ENCODE peak calls at places on chromosomes 12 and 14, in six cellular contexts. L is tibial nerve, M is WERI-Rb-1, P is A549, E is brain microvascular endothelial cell, Q is mammary epithelial cell. G is an unnamed sample.

GRCh38 chr14:63046339-63047268 is 1.3 kb upstream of the KCNH5 start:
- DNase-seq in L (no peak), M (no peak), P (no peak), E (no peak), Q (peak; percentile 5), G (no peak)

GRCh38 chr12:84924956-84925355 is 12.4 kb upstream of the SLC6A15 start:
- DNase-seq in L (no peak), M (no peak), P (peak; percentile 25), E (peak; percentile 56), Q (peak; percentile 70), G (peak; percentile 38)

GRCh38 chr12:89179983-89180382 is 172.3 kb downstream of the DUSP6 start:
- DNase-seq in L (peak; percentile 95), M (no peak), P (peak; percentile 82), E (peak; percentile 76), Q (peak; percentile 97), G (peak; percentile 92)

GRCh38 chr12:44748950-44749468 is 127.1 kb downstream of the NELL2 start:
- DNase-seq in L (no peak), M (no peak), P (no peak), E (no peak), Q (no peak), G (no peak)

GRCh38 chr12:10361084-10361483 is 28.8 kb downstream of the KLRK1 start:
- DNase-seq in L (no peak), M (no peak), P (no peak), E (no peak), Q (peak; percentile 90), G (peak; percentile 96)

GRCh38 chr12:40224439-40225291 is at the start of gene LRRK2:
- DNase-seq in L (peak; percentile 68), M (peak; percentile 66), P (peak; percentile 78), E (peak; percentile 1), Q (peak; percentile 30), G (peak; percentile 30)

GRCh38 chr12:106073179-106073578 is 65.6 kb downstream of the NUAK1 start:
- DNase-seq in L (no peak), M (no peak), P (no peak), E (no peak), Q (no peak), G (no peak)

GRCh38 chr12:58341791-58342190 is 400.4 kb downstream of the ATP23 start:
- DNase-seq in L (no peak), M (no peak), P (no peak), E (no peak), Q (no peak), G (peak; percentile 49)

GRCh38 chr14:58796636-58797429 is 159.1 kb downstream of the DACT1 start:
- DNase-seq in L (no peak), M (no peak), P (no peak), E (no peak), Q (peak; percentile 30), G (peak; percentile 44)

GRCh38 chr12:26514364-26514763 is 318.6 kb downstream of the ITPR2 start:
- DNase-seq in L (no peak), M (no peak), P (no peak), E (no peak), Q (no peak), G (no peak)

GRCh38 chr14:76863724-76864407 is 37.7 kb downstream of the LRRC74A start:
- DNase-seq in L (peak; percentile 41), M (no peak), P (no peak), E (no peak), Q (no peak), G (no peak)

GRCh38 chr14:23626946-23627345 is 9.2 kb upstream of the DHRS2 start:
- DNase-seq in L (no peak), M (no peak), P (no peak), E (no peak), Q (no peak), G (no peak)

GRCh38 chr14:50984061-50984710 is 39.9 kb upstream of the PYGL start:
- DNase-seq in L (no peak), M (no peak), P (no peak), E (no peak), Q (no peak), G (no peak)

GRCh38 chr12:53048780-53049401 is 974 bp upstream of the TNS2 start:
- DNase-seq in L (peak; percentile 68), M (no peak), P (peak; percentile 49), E (no peak), Q (no peak), G (no peak)

GRCh38 chr14:92603309-92604257 is 90.0 kb downstream of the RIN3 start:
- DNase-seq in L (no peak), M (no peak), P (peak; percentile 46), E (peak; percentile 64), Q (peak; percentile 51), G (no peak)

GRCh38 chr14:97025722-97026121 is 228.5 kb downstream of the VRK1 start:
- DNase-seq in L (no peak), M (no peak), P (no peak), E (no peak), Q (no peak), G (no peak)

GRCh38 chr12:57096748-57097553 is 8.0 kb downstream of the NAB2 start:
- DNase-seq in L (no peak), M (no peak), P (no peak), E (no peak), Q (no peak), G (no peak)

GRCh38 chr12:127143020-127143419 is 1124.0 kb upstream of the TMEM132C start:
- DNase-seq in L (no peak), M (peak; percentile 94), P (no peak), E (no peak), Q (no peak), G (no peak)

GRCh38 chr14:57319636-57320035 is 50.9 kb downstream of the AP5M1 start:
- DNase-seq in L (no peak), M (no peak), P (no peak), E (no peak), Q (no peak), G (no peak)

GRCh38 chr14:23481992-23482813 is 12.7 kb downstream of the NGDN start:
- DNase-seq in L (no peak), M (no peak), P (no peak), E (no peak), Q (no peak), G (no peak)

GRCh38 chr14:81169711-81170103 is 51.1 kb downstream of the GTF2A1 start:
- DNase-seq in L (peak; percentile 55), M (no peak), P (no peak), E (no peak), Q (peak; percentile 11), G (no peak)

GRCh38 chr12:107368586-107368985 is 275.2 kb upstream of the CRY1 start:
- DNase-seq in L (no peak), M (no peak), P (no peak), E (no peak), Q (no peak), G (no peak)

GRCh38 chr12:47156167-47156736 is 76.5 kb upstream of the AMIGO2 start:
- DNase-seq in L (no peak), M (no peak), P (peak; percentile 73), E (peak; percentile 79), Q (peak; percentile 14), G (peak; percentile 6)

GRCh38 chr14:73759183-73759713 is 45.1 kb upstream of the PNMA1 start:
- DNase-seq in L (no peak), M (peak; percentile 64), P (no peak), E (no peak), Q (no peak), G (no peak)

GRCh38 chr12:131176266-131176665 is 222.6 kb downstream of the ADGRD1 start:
- DNase-seq in L (no peak), M (no peak), P (no peak), E (no peak), Q (no peak), G (no peak)

GRCh38 chr12:112992541-112993398 is 14.5 kb downstream of the OAS2 start:
- DNase-seq in L (peak; percentile 45), M (peak; percentile 74), P (peak; percentile 77), E (peak; percentile 66), Q (peak; percentile 60), G (peak; percentile 22)

GRCh38 chr14:20630340-20631022 is 11.0 kb downstream of the OR6S1 start:
- DNase-seq in L (no peak), M (no peak), P (peak; percentile 91), E (peak; percentile 70), Q (peak; percentile 73), G (peak; percentile 82)

GRCh38 chr14:104421401-104421821 is 158.2 kb upstream of the C14orf180 start:
- DNase-seq in L (no peak), M (no peak), P (no peak), E (no peak), Q (no peak), G (no peak)

GRCh38 chr14:61151276-61151675 is 129.9 kb downstream of the TMEM30B start:
- DNase-seq in L (no peak), M (no peak), P (no peak), E (no peak), Q (no peak), G (no peak)

GRCh38 chr12:98656289-98657101 is 11.4 kb downstream of the APAF1 start:
- DNase-seq in L (no peak), M (no peak), P (no peak), E (no peak), Q (peak; percentile 2), G (no peak)
- H3K27ac ChIP-seq in L (no peak overlapping the region), M (no peak overlapping the region), P (no peak overlapping the region), E (no peak overlapping the region), Q (no peak overlapping the region), G (no peak overlapping the region)

DNA sequence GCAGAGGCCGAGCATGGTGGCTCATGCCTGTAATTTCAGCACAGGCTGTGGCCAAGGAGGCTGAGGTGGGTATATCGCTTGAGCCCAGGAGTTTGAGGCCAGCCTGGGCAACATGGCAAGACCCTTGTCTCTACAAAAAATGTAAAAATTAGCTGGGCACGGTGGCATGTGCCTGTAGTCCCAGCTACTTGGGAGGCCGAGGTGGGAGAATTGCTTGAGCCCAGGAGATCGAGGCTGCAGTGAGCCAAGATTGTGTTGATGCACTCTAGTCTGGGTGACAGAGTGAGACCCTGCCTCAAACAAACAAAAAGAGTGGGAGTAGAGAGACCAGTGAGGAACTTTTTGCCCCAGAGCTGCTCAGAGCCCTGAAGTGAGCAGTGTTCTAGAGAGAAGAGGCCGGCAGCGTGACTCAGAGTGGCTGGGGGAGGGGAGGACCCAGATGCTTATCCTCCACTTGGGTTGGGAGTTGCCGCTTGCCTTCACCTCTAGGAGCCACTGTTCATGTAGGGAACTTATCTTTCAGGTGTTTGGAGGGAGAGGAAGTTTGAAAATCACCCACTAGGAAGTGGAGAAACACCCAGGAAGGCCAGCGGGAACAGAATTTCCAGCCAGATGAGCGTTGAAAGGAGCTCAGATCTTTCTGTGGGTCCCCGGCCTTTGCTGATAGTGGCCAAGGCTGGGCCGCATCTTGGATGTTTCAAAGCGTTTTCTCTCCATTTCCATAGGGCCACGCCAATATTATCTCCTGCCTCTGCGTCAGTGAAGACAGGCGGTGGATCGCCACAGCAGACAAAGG is 15.3 kb downstream of the CFAP251 start:
- DNase-seq in L (no peak), M (peak; percentile 26), P (no peak), E (peak; percentile 37), Q (no peak), G (no peak)
- TF ChIP-seq CTCF in L (no peak), M (peak; percentile 18), P (no peak), E (peak; percentile 34), Q (no peak), G (peak; percentile 62)

GRCh38 chr12:14578646-14579045 is 11.0 kb upstream of the PLBD1 start:
- DNase-seq in L (no peak), M (no peak), P (no peak), E (no peak), Q (no peak), G (no peak)
- H3K27ac ChIP-seq in L (no peak overlapping the region), M (no peak overlapping the region), P (no peak overlapping the region), E (no peak overlapping the region), Q (no peak overlapping the region), G (no peak overlapping the region)

DNA sequence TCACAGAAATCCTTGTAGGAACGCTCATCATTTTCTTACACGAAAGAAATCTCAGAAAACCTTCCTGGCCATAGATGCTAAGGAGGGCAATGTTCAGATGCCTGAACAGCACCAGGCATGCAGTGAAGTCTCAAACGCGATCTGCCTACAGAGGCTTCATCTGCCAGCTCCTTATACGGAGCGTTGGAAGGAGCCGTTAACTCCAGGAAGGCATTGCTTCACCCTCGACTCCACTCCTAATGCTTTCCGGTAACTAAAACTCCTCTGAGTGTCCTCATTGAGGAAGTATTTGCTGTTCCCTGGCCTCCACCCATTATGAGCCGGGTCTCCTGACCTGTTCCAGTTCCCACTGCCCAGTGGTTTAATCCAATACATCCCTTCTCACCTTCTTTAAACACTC is 502.7 kb downstream of the BCL11B start:
- DNase-seq in L (no peak), M (no peak), P (no peak), E (no peak), Q (no peak), G (no peak)
- TF ChIP-seq CTCF in L (no peak), M (no peak), P (no peak), E (no peak), Q (no peak), G (no peak)

G was measured in foreskin keratinocyte.